ENCODE peak calls at places on chromosomes 12 and 14, in six cellular contexts. One of them, this sample, is unnamed.

GRCh38 chr12:72230589-72230988 is 41.6 kb upstream of the TRHDE start:
- DNase-seq in IMR-90: peak; percentile 95
- DNase-seq in trophoblast cell: no peak
- DNase-seq in H1: no peak
- DNase-seq in mesenchymal stem cell: peak; percentile 36
- DNase-seq in neuronal stem cell: no peak
- DNase-seq in this sample: no peak

GRCh38 chr12:104025771-104026170 is 24.2 kb downstream of the GLT8D2 start:
- DNase-seq in IMR-90: no peak
- DNase-seq in mesenchymal stem cell: no peak
- DNase-seq in trophoblast cell: no peak
- DNase-seq in H1: no peak
- DNase-seq in neuronal stem cell: no peak
- DNase-seq in this sample: no peak

GRCh38 chr12:55679691-55680090 is 28.0 kb downstream of the ITGA7 start:
- DNase-seq in IMR-90: no peak
- DNase-seq in H1: no peak
- DNase-seq in neuronal stem cell: no peak
- DNase-seq in mesenchymal stem cell: no peak
- DNase-seq in trophoblast cell: no peak
- DNase-seq in this sample: no peak

GRCh38 chr12:55681142-55682077 is 26.3 kb downstream of the ITGA7 start:
- DNase-seq in trophoblast cell: no peak
- DNase-seq in neuronal stem cell: peak; percentile 57
- DNase-seq in IMR-90: peak; percentile 51
- DNase-seq in H1: peak; percentile 83
- DNase-seq in mesenchymal stem cell: peak; percentile 30
- DNase-seq in this sample: peak; percentile 95

GRCh38 chr12:89236237-89236636 is 116.1 kb downstream of the DUSP6 start:
- DNase-seq in trophoblast cell: no peak
- DNase-seq in IMR-90: peak; percentile 86
- DNase-seq in neuronal stem cell: no peak
- DNase-seq in H1: no peak
- DNase-seq in mesenchymal stem cell: peak; percentile 67
- DNase-seq in this sample: no peak

GRCh38 chr12:62813031-62813829 is 121.7 kb downstream of the PPM1H start:
- DNase-seq in trophoblast cell: peak; percentile 29
- DNase-seq in neuronal stem cell: peak; percentile 62
- DNase-seq in IMR-90: peak; percentile 68
- DNase-seq in mesenchymal stem cell: peak; percentile 65
- DNase-seq in H1: peak; percentile 57
- DNase-seq in this sample: peak; percentile 65

GRCh38 chr14:54174437-54174836 is 217.8 kb upstream of the BMP4 start:
- DNase-seq in mesenchymal stem cell: peak; percentile 42
- DNase-seq in H1: no peak
- DNase-seq in neuronal stem cell: no peak
- DNase-seq in IMR-90: no peak
- DNase-seq in trophoblast cell: no peak
- DNase-seq in this sample: no peak

GRCh38 chr12:77685112-77685511 is 145.6 kb upstream of the NAV3 start:
- DNase-seq in neuronal stem cell: peak; percentile 72
- DNase-seq in IMR-90: peak; percentile 80
- DNase-seq in H1: peak; percentile 52
- DNase-seq in mesenchymal stem cell: peak; percentile 62
- DNase-seq in trophoblast cell: peak; percentile 27
- DNase-seq in this sample: peak; percentile 65

GRCh38 chr14:73461478-73462077 is 3.2 kb upstream of the NUMB start:
- DNase-seq in trophoblast cell: no peak
- DNase-seq in mesenchymal stem cell: peak; percentile 24
- DNase-seq in neuronal stem cell: no peak
- DNase-seq in H1: no peak
- DNase-seq in IMR-90: no peak
- DNase-seq in this sample: no peak

GRCh38 chr12:87300-87699 is 20.7 kb downstream of the IQSEC3 start:
- DNase-seq in H1: no peak
- DNase-seq in IMR-90: no peak
- DNase-seq in trophoblast cell: no peak
- DNase-seq in mesenchymal stem cell: no peak
- DNase-seq in neuronal stem cell: no peak
- DNase-seq in this sample: no peak

GRCh38 chr14:94769413-94770250 is at the start of gene GSC:
- DNase-seq in IMR-90: peak; percentile 5
- DNase-seq in trophoblast cell: no peak
- DNase-seq in mesenchymal stem cell: peak; percentile 16
- DNase-seq in H1: peak; percentile 81
- DNase-seq in neuronal stem cell: no peak
- DNase-seq in this sample: peak; percentile 83

GRCh38 chr14:53411110-53411509 is 258.0 kb upstream of the DDHD1 start:
- DNase-seq in H1: no peak
- DNase-seq in trophoblast cell: peak; percentile 67
- DNase-seq in IMR-90: peak; percentile 94
- DNase-seq in mesenchymal stem cell: peak; percentile 87
- DNase-seq in neuronal stem cell: no peak
- DNase-seq in this sample: no peak

GRCh38 chr12:52249041-52249461 is 16.0 kb downstream of the KRT7 start:
- DNase-seq in mesenchymal stem cell: no peak
- DNase-seq in trophoblast cell: no peak
- DNase-seq in neuronal stem cell: no peak
- DNase-seq in IMR-90: no peak
- DNase-seq in H1: no peak
- DNase-seq in this sample: peak; percentile 25

GRCh38 chr14:22546722-22547071 is 42.3 kb downstream of the DAD1 start:
- DNase-seq in trophoblast cell: no peak
- DNase-seq in H1: no peak
- DNase-seq in mesenchymal stem cell: no peak
- DNase-seq in neuronal stem cell: no peak
- DNase-seq in IMR-90: no peak
- DNase-seq in this sample: no peak

GRCh38 chr12:55955800-55956508 is 9.9 kb downstream of the PMEL start:
- DNase-seq in H1: no peak
- DNase-seq in mesenchymal stem cell: peak; percentile 56
- DNase-seq in neuronal stem cell: no peak
- DNase-seq in IMR-90: peak; percentile 76
- DNase-seq in trophoblast cell: peak; percentile 90
- DNase-seq in this sample: peak; percentile 58

GRCh38 chr14:74504874-74505617 is 11.5 kb downstream of the ISCA2 start:
- DNase-seq in trophoblast cell: no peak
- DNase-seq in neuronal stem cell: no peak
- DNase-seq in H1: no peak
- DNase-seq in mesenchymal stem cell: no peak
- DNase-seq in IMR-90: no peak
- DNase-seq in this sample: no peak

GRCh38 chr14:69044965-69045555 is 66.0 kb upstream of the ACTN1 start:
- DNase-seq in IMR-90: peak; percentile 91
- DNase-seq in mesenchymal stem cell: no peak
- DNase-seq in H1: no peak
- DNase-seq in neuronal stem cell: no peak
- DNase-seq in trophoblast cell: no peak
- DNase-seq in this sample: no peak

GRCh38 chr14:45990252-45990651 is 661.3 kb downstream of the RPL10L start:
- DNase-seq in neuronal stem cell: no peak
- DNase-seq in IMR-90: no peak
- DNase-seq in H1: no peak
- DNase-seq in trophoblast cell: no peak
- DNase-seq in mesenchymal stem cell: peak; percentile 3
- DNase-seq in this sample: no peak

GRCh38 chr14:68974759-68975347 is 4.2 kb downstream of the ACTN1 start:
- DNase-seq in trophoblast cell: no peak
- DNase-seq in neuronal stem cell: no peak
- DNase-seq in H1: no peak
- DNase-seq in mesenchymal stem cell: no peak
- DNase-seq in IMR-90: no peak
- DNase-seq in this sample: no peak

GRCh38 chr12:74108729-74109128 is 428.9 kb upstream of the ATXN7L3B start:
- DNase-seq in mesenchymal stem cell: no peak
- DNase-seq in neuronal stem cell: no peak
- DNase-seq in IMR-90: no peak
- DNase-seq in H1: no peak
- DNase-seq in trophoblast cell: no peak
- DNase-seq in this sample: no peak

GRCh38 chr14:89277229-89277628 is 139.8 kb downstream of the FOXN3 start:
- DNase-seq in IMR-90: no peak
- DNase-seq in H1: no peak
- DNase-seq in neuronal stem cell: no peak
- DNase-seq in trophoblast cell: no peak
- DNase-seq in mesenchymal stem cell: no peak
- DNase-seq in this sample: no peak

GRCh38 chr14:75531660-75532317 is 9.5 kb downstream of the BATF start:
- DNase-seq in IMR-90: no peak
- DNase-seq in mesenchymal stem cell: no peak
- DNase-seq in H1: no peak
- DNase-seq in neuronal stem cell: no peak
- DNase-seq in trophoblast cell: no peak
- DNase-seq in this sample: no peak

GRCh38 chr12:50145439-50145838 is 21.7 kb downstream of the CERS5 start:
- DNase-seq in H1: no peak
- DNase-seq in IMR-90: no peak
- DNase-seq in mesenchymal stem cell: no peak
- DNase-seq in neuronal stem cell: no peak
- DNase-seq in trophoblast cell: no peak
- DNase-seq in this sample: no peak
- H4K91ac ChIP-seq in H1: no peak overlapping the region
- H4K91ac ChIP-seq in IMR-90: no peak overlapping the region
- H4K91ac ChIP-seq in mesenchymal stem cell: no peak overlapping the region
- H4K91ac ChIP-seq in neuronal stem cell: no peak overlapping the region
- H4K91ac ChIP-seq in trophoblast cell: no peak overlapping the region
- H4K91ac ChIP-seq in this sample: no peak overlapping the region

GRCh38 chr12:57895337-57896138 is 45.8 kb upstream of the ATP23 start:
- DNase-seq in H1: no peak
- DNase-seq in IMR-90: peak; percentile 52
- DNase-seq in mesenchymal stem cell: peak; percentile 56
- DNase-seq in trophoblast cell: no peak
- DNase-seq in neuronal stem cell: no peak
- DNase-seq in this sample: no peak
- H4K8ac ChIP-seq in H1: no peak overlapping the region
- H4K8ac ChIP-seq in IMR-90: peak overlapping the region; percentile 96
- H4K8ac ChIP-seq in mesenchymal stem cell: peak overlapping the region; percentile 57
- H4K8ac ChIP-seq in trophoblast cell: no peak overlapping the region
- H4K8ac ChIP-seq in neuronal stem cell: no peak overlapping the region
- H4K8ac ChIP-seq in this sample: no peak overlapping the region

GRCh38 chr14:38627163-38627562 is 371.3 kb upstream of the CLEC14A start:
- DNase-seq in IMR-90: no peak
- DNase-seq in neuronal stem cell: no peak
- DNase-seq in trophoblast cell: no peak
- DNase-seq in H1: no peak
- DNase-seq in mesenchymal stem cell: no peak
- DNase-seq in this sample: no peak
- H4K91ac ChIP-seq in IMR-90: no peak overlapping the region
- H4K91ac ChIP-seq in neuronal stem cell: no peak overlapping the region
- H4K91ac ChIP-seq in trophoblast cell: no peak overlapping the region
- H4K91ac ChIP-seq in H1: peak overlapping the region; percentile 42
- H4K91ac ChIP-seq in mesenchymal stem cell: no peak overlapping the region
- H4K91ac ChIP-seq in this sample: no peak overlapping the region

GRCh38 chr14:92368001-92368400 is 45.0 kb downstream of the SLC24A4 start:
- DNase-seq in IMR-90: no peak
- DNase-seq in mesenchymal stem cell: no peak
- DNase-seq in trophoblast cell: no peak
- DNase-seq in H1: no peak
- DNase-seq in neuronal stem cell: no peak
- DNase-seq in this sample: no peak

DNA sequence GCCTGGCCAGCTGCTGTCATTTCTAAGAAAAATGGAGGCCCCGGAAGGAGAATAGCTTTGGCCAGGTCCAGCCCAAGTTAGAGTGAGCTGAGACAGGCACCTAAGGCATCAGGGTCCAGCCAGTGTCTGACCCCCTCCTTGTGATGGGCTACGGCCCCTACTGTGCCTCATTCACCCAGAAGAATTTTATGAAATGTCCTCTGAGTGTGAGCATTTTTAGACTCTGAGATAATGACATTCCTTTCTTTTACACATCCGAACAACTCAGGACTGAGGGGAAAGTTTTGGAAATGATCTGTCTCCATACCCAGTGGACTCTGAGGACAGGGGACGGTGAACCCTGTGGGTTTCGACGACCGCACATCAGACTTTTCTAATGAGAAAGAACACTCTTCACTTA is 50.4 kb downstream of the SLC24A4 start:
- DNase-seq in mesenchymal stem cell: no peak
- DNase-seq in neuronal stem cell: no peak
- DNase-seq in IMR-90: no peak
- DNase-seq in H1: no peak
- DNase-seq in trophoblast cell: no peak
- DNase-seq in this sample: no peak
- H4K8ac ChIP-seq in mesenchymal stem cell: no peak overlapping the region
- H4K8ac ChIP-seq in neuronal stem cell: no peak overlapping the region
- H4K8ac ChIP-seq in IMR-90: no peak overlapping the region
- H4K8ac ChIP-seq in H1: no peak overlapping the region
- H4K8ac ChIP-seq in trophoblast cell: no peak overlapping the region
- H4K8ac ChIP-seq in this sample: no peak overlapping the region

GRCh38 chr14:77074969-77075368 is 23.1 kb upstream of the CIPC start:
- DNase-seq in IMR-90: no peak
- DNase-seq in trophoblast cell: no peak
- DNase-seq in neuronal stem cell: no peak
- DNase-seq in H1: no peak
- DNase-seq in mesenchymal stem cell: no peak
- DNase-seq in this sample: no peak
- H4K91ac ChIP-seq in IMR-90: no peak overlapping the region
- H4K91ac ChIP-seq in trophoblast cell: no peak overlapping the region
- H4K91ac ChIP-seq in neuronal stem cell: no peak overlapping the region
- H4K91ac ChIP-seq in H1: no peak overlapping the region
- H4K91ac ChIP-seq in mesenchymal stem cell: no peak overlapping the region
- H4K91ac ChIP-seq in this sample: peak overlapping the region; percentile 32

DNA sequence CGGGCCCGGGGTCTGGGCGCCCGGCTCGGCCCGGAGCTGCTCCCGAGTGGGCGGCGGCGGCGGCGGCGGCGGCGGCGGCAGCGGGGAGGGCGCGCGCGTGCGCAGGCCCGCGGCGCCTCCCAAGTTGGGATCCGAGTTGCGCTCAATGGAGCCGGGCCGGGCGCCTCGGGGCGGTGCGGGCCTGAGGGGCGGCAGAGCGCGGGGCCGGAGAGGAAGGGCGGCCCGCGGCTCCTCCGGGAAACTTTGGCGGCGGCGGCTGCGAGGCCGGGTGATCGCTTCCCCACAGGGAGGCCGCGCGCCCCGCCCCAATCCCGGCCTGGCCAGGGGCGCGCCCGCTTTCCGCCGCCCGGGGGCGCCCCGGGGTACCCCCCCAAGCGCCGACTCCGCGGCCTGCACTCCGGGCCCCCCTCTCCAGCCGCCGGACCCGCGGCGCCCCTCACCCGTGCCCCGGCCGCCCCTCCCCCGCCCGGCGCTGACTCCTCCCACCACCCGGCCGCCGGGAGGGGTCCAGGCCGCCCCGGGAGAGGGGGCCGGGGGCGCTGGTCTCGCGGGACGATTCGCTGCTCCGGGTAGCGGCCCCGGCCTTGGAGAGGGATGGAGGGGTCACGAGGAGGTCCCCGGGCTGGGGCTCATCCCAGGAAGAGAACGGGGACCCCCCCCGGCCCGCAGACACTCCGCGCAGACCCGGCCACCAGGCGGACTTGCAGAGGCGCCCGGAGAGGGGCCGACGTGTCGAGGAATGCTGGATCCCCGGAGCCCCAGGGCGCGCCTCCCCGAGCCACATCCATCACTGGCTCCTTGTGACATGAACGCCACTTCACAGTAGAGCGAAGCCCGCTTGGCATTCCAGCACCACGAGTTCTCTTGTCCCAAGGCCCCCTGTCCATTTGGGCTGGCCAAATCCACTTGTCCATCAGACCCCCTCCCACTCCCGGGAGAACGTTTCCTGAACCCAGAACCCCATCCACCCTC is at the start of gene RILPL1:
- DNase-seq in H1: peak; percentile 75
- DNase-seq in mesenchymal stem cell: peak; percentile 70
- DNase-seq in neuronal stem cell: peak; percentile 74
- DNase-seq in IMR-90: peak; percentile 32
- DNase-seq in trophoblast cell: peak; percentile 79
- DNase-seq in this sample: peak; percentile 78
- H4K8ac ChIP-seq in H1: peak within 1 kb of the TSS; percentile 82
- H4K8ac ChIP-seq in mesenchymal stem cell: peak within 1 kb of the TSS; percentile 89
- H4K8ac ChIP-seq in neuronal stem cell: no peak within 1 kb of the TSS
- H4K8ac ChIP-seq in IMR-90: peak within 1 kb of the TSS; percentile 93
- H4K8ac ChIP-seq in trophoblast cell: peak within 1 kb of the TSS; percentile 97
- H4K8ac ChIP-seq in this sample: no peak within 1 kb of the TSS

GRCh38 chr14:37566811-37567371 is 28.2 kb downstream of the FOXA1 start:
- DNase-seq in mesenchymal stem cell: no peak
- DNase-seq in trophoblast cell: no peak
- DNase-seq in neuronal stem cell: no peak
- DNase-seq in H1: no peak
- DNase-seq in IMR-90: no peak
- DNase-seq in this sample: no peak
- H4K91ac ChIP-seq in mesenchymal stem cell: no peak overlapping the region
- H4K91ac ChIP-seq in trophoblast cell: no peak overlapping the region
- H4K91ac ChIP-seq in neuronal stem cell: no peak overlapping the region
- H4K91ac ChIP-seq in H1: no peak overlapping the region
- H4K91ac ChIP-seq in IMR-90: no peak overlapping the region
- H4K91ac ChIP-seq in this sample: no peak overlapping the region